ENCODE peak calls at places on chromosomes 6 and 20, in four cellular contexts. D, U, Q and J are unnamed samples.

GRCh38 chr6:5094327-5094726 is 9.2 kb downstream of the PPP1R3G start:
- DNase-seq in U (peak), D (no peak), Q (no peak), J (peak)

GRCh38 chr6:39927159-39927558 is 7.1 kb downstream of the MOCS1 start:
- DNase-seq in U (no peak), Q (no peak), D (no peak), J (peak)

GRCh38 chr20:8129211-8129986 is 2.7 kb upstream of the PLCB1 start:
- DNase-seq in D (no peak), Q (no peak), U (peak), J (no peak)

GRCh38 chr6:143596857-143597256 is 80.9 kb upstream of the PHACTR2 start:
- DNase-seq in U (peak), D (no peak), Q (no peak), J (peak)

GRCh38 chr6:154394571-154394970 is 38.0 kb upstream of the IPCEF1 start:
- DNase-seq in D (no peak), Q (no peak), U (no peak), J (no peak)

GRCh38 chr6:36426622-36427021 is 16.0 kb downstream of the PXT1 start:
- DNase-seq in U (no peak), D (no peak), Q (no peak), J (no peak)

GRCh38 chr6:140193269-140193668 is 818.8 kb upstream of the CITED2 start:
- DNase-seq in D (no peak), Q (no peak), U (no peak), J (no peak)

GRCh38 chr6:2839195-2839981 is 2.3 kb downstream of the SERPINB1 start:
- DNase-seq in D (no peak), U (no peak), Q (no peak), J (no peak)

GRCh38 chr6:45462190-45463134 is 84.7 kb upstream of the SUPT3H start:
- DNase-seq in U (no peak), Q (no peak), D (no peak), J (no peak)

GRCh38 chr6:131379951-131380350 is 193.1 kb upstream of the ARG1 start:
- DNase-seq in Q (no peak), U (peak), D (no peak), J (no peak)

GRCh38 chr6:64249129-64249528 is 613.5 kb downstream of the PHF3 start:
- DNase-seq in Q (no peak), U (no peak), D (no peak), J (no peak)

GRCh38 chr6:159044899-159045727 is at the start of gene TAGAP:
- DNase-seq in U (no peak), D (no peak), Q (peak), J (no peak)

GRCh38 chr6:44635486-44635885 is 248.0 kb downstream of the CDC5L start:
- DNase-seq in D (no peak), U (no peak), Q (no peak), J (no peak)

GRCh38 chr6:150992682-150993081 is 127.2 kb downstream of the MTHFD1L start:
- DNase-seq in D (no peak), U (no peak), Q (no peak), J (no peak)

GRCh38 chr20:62741191-62741676 is 32.6 kb downstream of the NTSR1 start:
- DNase-seq in Q (no peak), D (no peak), U (no peak), J (no peak)

GRCh38 chr20:21162631-21163030 is 36.7 kb downstream of the KIZ start:
- DNase-seq in D (no peak), U (no peak), Q (no peak), J (no peak)

GRCh38 chr6:140546640-140547039 is 1172.2 kb upstream of the CITED2 start:
- DNase-seq in D (no peak), U (no peak), Q (no peak), J (no peak)

GRCh38 chr20:19257201-19257600 is 44.8 kb downstream of the SLC24A3 start:
- DNase-seq in U (no peak), D (no peak), Q (no peak), J (no peak)

GRCh38 chr6:165218816-165219215 is 90.6 kb downstream of the C6orf118 start:
- DNase-seq in Q (no peak), D (no peak), U (no peak), J (peak)

GRCh38 chr20:63233061-63233344 is 2.7 kb upstream of the BIRC7 start:
- DNase-seq in U (no peak), D (no peak), Q (no peak), J (no peak)

GRCh38 chr6:165988306-165988756 is 179.3 kb downstream of the TBXT start:
- DNase-seq in Q (no peak), D (peak), U (no peak), J (no peak)

GRCh38 chr20:56605597-56605996 is 23.5 kb upstream of the TFAP2C start:
- DNase-seq in Q (no peak), D (no peak), U (no peak), J (no peak)
- H3K4me3 ChIP-seq in Q (no peak), D (no peak), U (no peak), J (no peak)

DNA sequence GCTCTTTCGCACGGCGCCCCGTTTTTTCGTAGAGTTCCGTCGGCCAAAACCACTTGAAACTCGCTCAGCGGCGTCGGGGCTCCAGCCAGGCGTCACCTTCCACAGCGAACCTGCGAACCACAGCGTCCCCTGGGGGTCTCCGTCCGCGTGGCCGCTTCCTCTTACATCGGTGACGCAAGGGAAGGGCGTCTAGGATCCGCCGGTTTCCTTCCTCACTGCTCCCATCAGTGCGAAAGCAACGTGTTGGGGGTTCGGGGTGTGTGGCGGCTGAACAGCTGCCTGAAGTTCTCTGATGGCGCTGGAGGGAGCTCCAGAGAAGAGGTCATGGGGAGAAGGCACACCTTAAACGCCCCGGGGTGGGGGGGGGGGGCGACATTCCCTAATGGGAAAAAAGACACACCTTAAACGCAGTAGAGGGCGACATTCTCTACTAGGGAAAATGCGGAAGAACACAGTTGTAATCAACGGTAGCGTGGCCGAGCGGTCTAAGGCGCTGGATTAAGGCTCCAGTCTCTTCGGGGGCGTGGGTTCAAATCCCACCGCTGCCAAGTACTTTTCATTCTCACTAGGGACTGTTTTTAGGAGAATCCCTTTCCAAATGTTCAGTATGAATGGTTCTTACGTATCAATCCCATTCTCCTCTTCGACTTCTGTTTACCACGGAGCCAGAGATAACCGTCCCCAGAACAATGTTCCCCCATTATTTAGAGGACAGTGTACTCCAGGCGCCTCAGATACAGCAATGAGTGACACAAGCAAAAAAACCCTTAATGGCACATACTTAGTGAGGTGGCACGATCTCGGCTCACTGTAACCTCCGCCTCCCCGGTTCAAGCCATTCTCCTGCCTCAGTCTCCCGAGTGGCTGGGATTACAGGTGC is 16.3 kb downstream of the ZNF311 start:
- DNase-seq in Q (no peak), D (peak), U (no peak), J (no peak)
- TF ChIP-seq CTCF in Q (no peak), D (peak), U (peak), J (peak)

DNA sequence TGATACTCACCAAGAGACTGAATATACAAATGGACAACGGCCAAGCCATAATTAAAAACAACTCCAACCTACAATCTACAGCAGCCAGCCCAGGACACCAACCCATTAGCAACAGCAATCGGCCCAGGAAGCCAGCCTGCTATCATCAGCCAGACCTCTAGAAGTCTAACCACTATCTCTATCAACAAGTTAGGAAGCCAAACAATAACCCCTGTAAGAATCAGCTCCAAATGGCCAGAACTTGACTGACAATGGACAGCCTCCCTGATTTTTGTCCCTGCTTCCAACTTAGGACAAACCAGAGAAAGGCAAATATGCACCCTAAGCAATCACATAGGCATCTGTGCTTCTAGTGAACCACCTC is 511.8 kb upstream of the JARID2 start:
- DNase-seq in Q (no peak), D (peak), U (no peak), J (no peak)
- H3K4me3 ChIP-seq in Q (no peak), D (no peak), U (no peak), J (no peak)

GRCh38 chr6:92550501-92550900 is 868.9 kb downstream of the EPHA7 start:
- DNase-seq in D (no peak), U (no peak), Q (no peak), J (no peak)
- TF ChIP-seq CTCF in D (no peak), U (no peak), Q (no peak), J (no peak)

GRCh38 chr6:79010422-79010821 is 67.6 kb downstream of the PHIP start:
- DNase-seq in D (no peak), Q (no peak), U (no peak), J (no peak)
- H3K4me3 ChIP-seq in D (no peak), Q (no peak), U (no peak), J (no peak)

GRCh38 chr20:39936401-39936800 is 752.6 kb downstream of the MAFB start:
- DNase-seq in Q (no peak), U (no peak), D (no peak), J (no peak)

GRCh38 chr20:39941235-39941634 is 747.8 kb downstream of the MAFB start:
- DNase-seq in Q (peak), D (no peak), U (no peak), J (no peak)

GRCh38 chr20:39939241-39939865 is 749.7 kb downstream of the MAFB start:
- DNase-seq in U (no peak), D (no peak), Q (no peak), J (no peak)

GRCh38 chr20:39935921-39936320 is 753.1 kb downstream of the MAFB start:
- DNase-seq in Q (no peak), D (no peak), U (no peak), J (no peak)
- TF ChIP-seq CTCF in Q (no peak), D (no peak), U (no peak), J (no peak)